ENCODE peak calls at places on chromosomes 3 and 15, in five cellular contexts. B is breast epithelium, L is OCI-M1, H is globus pallidus, K is cardiac muscle cell. F is an unnamed sample.

GRCh38 chr3:15512173-15512572 is 9.3 kb downstream of the COLQ start:
- DNase-seq in B (no peak), L (no peak), H (peak; percentile 7), K (peak; percentile 96), F (no peak)

GRCh38 chr3:144773344-144773743 is 801.7 kb downstream of the DIPK2A start:
- DNase-seq in B (no peak), L (no peak), H (no peak), K (no peak), F (no peak)

GRCh38 chr3:124032351-124032880 is 40.5 kb upstream of the ROPN1 start:
- DNase-seq in B (no peak), L (no peak), H (peak; percentile 57), K (peak; percentile 20), F (no peak)

GRCh38 chr3:1326546-1326945 is 233.7 kb downstream of the CNTN6 start:
- DNase-seq in B (no peak), L (no peak), H (peak; percentile 47), K (no peak), F (no peak)

GRCh38 chr15:44066211-44066827 is 128.8 kb downstream of the FRMD5 start:
- DNase-seq in B (no peak), L (peak; percentile 81), H (peak; percentile 72), K (peak; percentile 89), F (peak; percentile 83)

GRCh38 chr3:154886437-154886836 is 193.7 kb upstream of the MME start:
- DNase-seq in B (no peak), L (no peak), H (no peak), K (no peak), F (no peak)

GRCh38 chr3:55012091-55012490 is 84.2 kb upstream of the LRTM1 start:
- DNase-seq in B (no peak), L (no peak), H (no peak), K (no peak), F (no peak)

GRCh38 chr3:149784064-149784704 is 8.2 kb downstream of the ANKUB1 start:
- DNase-seq in B (no peak), L (no peak), H (no peak), K (no peak), F (no peak)

GRCh38 chr15:70528270-70528706 is 235.1 kb downstream of the UACA start:
- DNase-seq in B (no peak), L (peak; percentile 96), H (no peak), K (no peak), F (no peak)

GRCh38 chr15:72515591-72516389 is 41.7 kb downstream of the ARIH1 start:
- DNase-seq in B (no peak), L (no peak), H (no peak), K (no peak), F (no peak)

GRCh38 chr3:69647710-69648109 is 91.6 kb upstream of the MITF start:
- DNase-seq in B (no peak), L (peak; percentile 10), H (no peak), K (no peak), F (no peak)